ENCODE peak calls at places on chromosomes 1 and 21, in four cellular contexts. Y is HCT116, U is HepG2, E is K562. Z is an unnamed sample.

GRCh38 chr1:22410928-22411495 is 40.6 kb upstream of the ZBTB40 start:
- DNase-seq in Y (no peak), U (no peak), E (no peak), Z (no peak)

GRCh38 chr1:37811027-37811655 is 3.1 kb upstream of the YRDC start:
- DNase-seq in Y (peak; percentile 73), U (peak; percentile 78), E (peak; percentile 90), Z (peak; percentile 73)

GRCh38 chr1:99685516-99686180 is 39.7 kb downstream of the PALMD start:
- DNase-seq in Y (peak; percentile 57), U (peak; percentile 53), E (peak; percentile 79), Z (peak; percentile 38)

GRCh38 chr1:197481101-197481500 is 213.0 kb downstream of the CRB1 start:
- DNase-seq in Y (no peak), U (no peak), E (no peak), Z (no peak)

GRCh38 chr1:115275216-115275615 is 62.8 kb downstream of the NGF start:
- DNase-seq in Y (peak; percentile 7), U (no peak), E (peak; percentile 30), Z (peak; percentile 4)

GRCh38 chr1:245154429-245155185 is at the start of gene KIF26B:
- DNase-seq in Y (no peak), U (peak; percentile 47), E (peak; percentile 55), Z (no peak)

GRCh38 chr1:94697839-94698238 is 122.3 kb upstream of the SLC44A3 start:
- DNase-seq in Y (no peak), U (peak; percentile 91), E (no peak), Z (no peak)

GRCh38 chr1:177873238-177873637 is 96.6 kb downstream of the SEC16B start:
- DNase-seq in Y (no peak), U (peak; percentile 3), E (no peak), Z (no peak)

GRCh38 chr1:192539450-192540132 is 36.0 kb upstream of the RGS1 start:
- DNase-seq in Y (peak; percentile 61), U (peak; percentile 70), E (no peak), Z (no peak)

GRCh38 chr21:46096997-46097825 is 701 bp upstream of the COL6A2 start:
- DNase-seq in Y (no peak), U (no peak), E (no peak), Z (no peak)

GRCh38 chr1:160768295-160768657 is 27.7 kb upstream of the LY9 start:
- DNase-seq in Y (no peak), U (peak; percentile 29), E (peak; percentile 64), Z (peak; percentile 42)

GRCh38 chr1:22808186-22808845 is 97.7 kb downstream of the EPHB2 start:
- DNase-seq in Y (no peak), U (no peak), E (no peak), Z (no peak)

GRCh38 chr21:44614161-44614631 is 2.3 kb downstream of the KRTAP10-8 start:
- DNase-seq in Y (no peak), U (no peak), E (no peak), Z (no peak)

GRCh38 chr1:173043253-173043652 is 7.5 kb downstream of the TNFSF18 start:
- DNase-seq in Y (no peak), U (peak; percentile 9), E (no peak), Z (peak; percentile 15)
- TF ChIP-seq TCF7L2 in Y (no peak), U (no peak), E (no peak), Z (no peak)

DNA sequence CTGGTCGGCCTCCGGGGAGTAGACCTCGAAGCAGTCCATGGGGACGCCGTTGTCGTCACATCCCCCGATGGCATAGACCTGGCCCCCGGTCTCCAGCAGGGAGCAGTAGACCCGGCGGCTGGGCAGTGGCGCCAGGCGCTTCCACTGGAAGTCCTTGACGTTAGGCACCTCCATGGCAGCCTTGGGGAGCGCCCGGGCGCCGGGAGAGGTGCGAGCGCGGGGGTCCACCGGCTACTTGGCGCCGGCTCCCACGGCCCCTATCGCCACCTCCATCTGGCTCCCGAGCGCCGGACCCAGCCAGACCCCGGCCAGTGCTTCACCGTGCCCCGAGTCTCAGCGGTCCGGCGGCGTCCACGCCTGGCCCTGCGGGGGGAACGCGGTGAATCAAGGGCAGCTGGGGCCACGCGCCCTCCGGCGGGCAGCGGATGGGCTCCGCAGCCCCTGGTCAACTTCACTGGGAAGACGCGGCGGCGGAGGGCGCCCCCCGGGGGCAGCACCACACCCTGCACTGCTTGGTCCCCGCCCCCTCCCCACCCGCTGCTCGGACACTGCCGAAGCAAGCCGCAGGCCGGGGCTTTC is 13.2 kb downstream of the KLHDC8A start:
- DNase-seq in Y (no peak), U (no peak), E (no peak), Z (no peak)
- H3K27me3 ChIP-seq in Y (no peaks in the 10 kb centered on the region), U (peaks cover 74% of the 10 kb centered on the region), E (peaks cover 70% of the 10 kb centered on the region), Z (peaks cover 10% of the 10 kb centered on the region)

DNA sequence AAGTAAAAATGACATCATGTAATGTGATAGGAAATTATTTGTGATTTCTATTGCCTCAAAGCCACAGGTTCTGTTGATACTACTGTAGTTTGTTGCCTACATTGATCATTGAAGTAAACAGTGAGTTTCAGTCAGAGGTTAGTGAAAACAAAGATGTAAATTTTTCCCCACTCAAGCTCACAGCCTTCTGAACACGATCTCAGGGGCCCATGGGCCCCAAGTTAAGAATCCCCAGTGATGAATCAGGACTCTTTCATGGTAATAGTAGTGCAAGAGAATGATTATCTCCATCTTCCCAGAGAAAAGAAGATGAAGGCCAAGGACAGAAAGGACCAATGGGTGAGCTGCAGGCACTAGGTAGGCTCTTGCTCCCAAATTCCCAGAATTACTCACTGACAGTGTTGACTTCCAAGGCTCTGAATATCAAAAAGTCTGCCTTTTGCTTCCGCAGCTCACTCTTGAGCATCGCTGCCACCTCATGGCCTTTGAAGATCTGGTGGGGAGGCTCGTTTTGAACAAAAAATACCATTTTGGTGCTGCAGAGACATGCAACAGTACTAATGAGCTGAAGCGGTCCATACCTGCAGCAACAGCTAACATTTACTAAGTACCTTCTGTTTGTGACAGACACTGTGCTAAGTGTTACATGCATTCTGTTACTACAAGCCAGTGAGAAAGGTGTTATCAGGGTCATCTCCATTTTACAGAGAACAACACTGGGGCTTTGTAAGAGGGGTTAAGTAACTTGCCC is 113.3 kb downstream of the KIAA0319L start:
- DNase-seq in Y (no peak), U (peak; percentile 61), E (peak; percentile 36), Z (no peak)
- TF ChIP-seq CTCF in Y (no peak), U (peak; percentile 52), E (peak; percentile 63), Z (no peak)

DNA sequence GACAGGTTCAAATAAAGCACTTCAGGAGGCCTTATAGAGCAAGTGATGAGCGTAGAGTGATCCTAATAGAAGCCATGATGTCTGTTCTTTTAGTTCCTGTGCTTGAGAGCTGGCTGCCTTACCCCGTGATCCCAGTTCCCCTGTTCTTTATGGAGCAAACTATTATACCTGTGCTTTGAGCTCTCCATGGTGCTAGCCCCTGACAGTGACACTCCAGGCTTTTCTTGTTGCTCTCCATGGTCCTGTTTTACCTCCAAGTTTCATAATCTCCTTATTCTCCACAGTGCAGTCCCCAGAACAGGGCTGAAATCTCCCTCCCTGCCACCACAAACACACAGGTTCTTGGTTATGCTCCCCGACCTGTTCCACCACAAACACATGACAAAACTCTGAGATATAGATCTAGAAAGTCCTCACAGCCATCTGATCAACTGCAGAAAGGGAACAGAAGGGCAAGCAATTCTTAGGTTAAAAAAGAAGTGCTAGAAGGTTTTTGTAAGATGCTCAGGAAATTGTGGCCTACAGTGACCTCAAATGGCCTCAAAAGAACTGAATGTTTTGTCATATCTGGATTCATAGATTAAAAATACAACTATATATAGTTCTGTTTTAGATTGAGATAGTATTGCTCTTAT is 6.0 kb downstream of the CADM3 start:
- DNase-seq in Y (peak; percentile 21), U (peak; percentile 55), E (peak; percentile 73), Z (no peak)
- TF ChIP-seq TCF7L2 in Y (no peak), U (no peak), E (no peak), Z (no peak)

GRCh38 chr1:36712151-36712550 is 229.4 kb upstream of the CSF3R start:
- DNase-seq in Y (no peak), U (no peak), E (no peak), Z (no peak)

GRCh38 chr1:36708587-36708986 is 225.9 kb upstream of the CSF3R start:
- DNase-seq in Y (no peak), U (no peak), E (no peak), Z (no peak)

GRCh38 chr1:36711480-36711879 is 228.8 kb upstream of the CSF3R start:
- DNase-seq in Y (no peak), U (no peak), E (no peak), Z (no peak)

GRCh38 chr1:36710008-36710407 is 227.3 kb upstream of the CSF3R start:
- DNase-seq in Y (no peak), U (no peak), E (no peak), Z (no peak)

DNA sequence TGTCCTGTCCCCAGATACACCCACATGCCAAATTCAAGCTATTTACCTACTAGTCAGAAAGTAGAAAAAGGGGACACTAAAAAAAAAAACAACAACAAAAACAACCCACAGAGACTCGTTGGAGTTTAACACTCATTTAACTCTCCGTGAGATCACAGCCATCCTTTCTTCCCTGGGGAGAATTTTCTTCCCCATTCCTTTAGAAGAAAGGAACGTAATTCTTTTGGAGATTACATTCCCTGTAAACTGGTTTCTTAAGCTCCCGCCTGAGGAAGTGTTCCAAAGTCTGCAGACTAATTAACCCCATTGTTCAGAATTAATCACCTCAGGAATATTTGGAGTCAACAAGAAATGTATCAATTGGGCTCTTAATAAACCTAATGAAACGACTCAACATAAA is 228.2 kb upstream of the CSF3R start:
- DNase-seq in Y (no peak), U (no peak), E (no peak), Z (no peak)
- H3K27me3 ChIP-seq in Y (peaks cover 88% of the 10 kb centered on the region), U (peaks cover 39% of the 10 kb centered on the region), E (peaks cover 34% of the 10 kb centered on the region), Z (peaks cover 18% of the 10 kb centered on the region)